ENCODE peak calls at places on chromosomes 5 and 9, in five cellular contexts. J is pancreas; K is left lobe of liver; V is activated gamma-delta T cell treated with Interleukin-2 at 50 U/mL for 16 hours; H is activated CD8-positive, alpha-beta memory T cell treated with anti-CD3 and anti-CD28 coated beads for 1 hour. U is an unnamed sample.

GRCh38 chr9:36632892-36633291 is 60.2 kb downstream of the MELK start:
- DNase-seq in J (no peak), K (no peak), V (no peak), H (no peak), U (no peak)

GRCh38 chr5:142611154-142611553 is 74.7 kb downstream of the FGF1 start:
- DNase-seq in J (peak), K (peak), V (peak), H (peak), U (peak)

GRCh38 chr5:175797521-175798038 is 73.8 kb upstream of the CPLX2 start:
- DNase-seq in J (no peak), K (no peak), V (no peak), H (no peak), U (no peak)

GRCh38 chr9:5893591-5894236 is 3.0 kb downstream of the MLANA start:
- DNase-seq in J (no peak), K (peak), V (no peak), H (no peak), U (no peak)

GRCh38 chr5:54985301-54986268 is at the start of gene ESM1:
- DNase-seq in J (no peak), K (no peak), V (no peak), H (no peak), U (peak)

GRCh38 chr5:176559683-176560082 is 10.5 kb downstream of the CDHR2 start:
- DNase-seq in J (no peak), K (no peak), V (peak), H (no peak), U (no peak)

GRCh38 chr9:111525056-111525977 is at the start of gene ZNF483:
- DNase-seq in J (peak), K (peak), V (peak), H (peak), U (peak)

GRCh38 chr9:69874301-69875060 is 53.9 kb downstream of the CFAP95 start:
- DNase-seq in J (no peak), K (no peak), V (no peak), H (no peak), U (no peak)

GRCh38 chr5:45454114-45454513 is 242.1 kb downstream of the HCN1 start:
- DNase-seq in J (peak), K (no peak), V (no peak), H (no peak), U (peak)

GRCh38 chr9:121294866-121295661 is 27.1 kb downstream of the GSN start:
- DNase-seq in J (no peak), K (no peak), V (no peak), H (no peak), U (no peak)

GRCh38 chr9:92295827-92296258 is 2.3 kb upstream of the IARS1 start:
- DNase-seq in J (no peak), K (no peak), V (no peak), H (no peak), U (no peak)

GRCh38 chr5:591746-592145 is 20.4 kb upstream of the CEP72 start:
- DNase-seq in J (no peak), K (no peak), V (no peak), H (no peak), U (no peak)

GRCh38 chr5:80799041-80799440 is 144.3 kb upstream of the DHFR start:
- DNase-seq in J (no peak), K (no peak), V (no peak), H (no peak), U (no peak)

GRCh38 chr9:122816163-122816867 is 12.1 kb downstream of the PDCL start:
- DNase-seq in J (no peak), K (no peak), V (peak), H (peak), U (no peak)

GRCh38 chr9:70054546-70054945 is 10.9 kb downstream of the MAMDC2 start:
- DNase-seq in J (no peak), K (no peak), V (no peak), H (no peak), U (no peak)

GRCh38 chr5:57887851-57888621 is 405.4 kb upstream of the ACTBL2 start:
- DNase-seq in J (peak), K (peak), V (no peak), H (no peak), U (peak)

GRCh38 chr5:124060413-124061095 is 548.6 kb downstream of the CSNK1G3 start:
- DNase-seq in J (peak), K (no peak), V (no peak), H (no peak), U (no peak)